ENCODE peak calls at places on chromosomes 12 and 14, in ten cellular contexts. C is heart right ventricle, K is fibroblast of the aortic adventitia, R is PC-9, O is GM06990, N is astrocyte of the spinal cord, P is foreskin fibroblast, W is stomach, S is cardiac muscle cell, G is retinal pigment epithelial cell. H is an unnamed sample.
A peak's percentile ranks its signal among the peaks of the same experiment; 100 is the strongest.

GRCh38 chr14:94164685-94165431 is 9.3 kb upstream of the PPP4R4 start:
- DNase-seq in C (no peak), K (no peak), R (no peak), O (no peak), N (no peak), P (no peak), W (no peak), S (no peak), G (no peak), H (no peak)

GRCh38 chr12:119780786-119781434 is 96.2 kb downstream of the CIT start:
- DNase-seq in C (no peak), K (peak; percentile 63), R (peak; percentile 39), O (no peak), N (peak; percentile 56), P (peak; percentile 34), W (peak; percentile 78), S (peak; percentile 49), G (no peak), H (peak; percentile 59)

GRCh38 chr14:37246427-37246829 is 48.7 kb downstream of the MIPOL1 start:
- DNase-seq in C (no peak), K (peak; percentile 75), R (peak; percentile 59), O (no peak), N (peak; percentile 60), P (peak; percentile 14), W (no peak), S (peak; percentile 53), G (no peak), H (no peak)

GRCh38 chr12:96571101-96571862 is 81.9 kb downstream of the CFAP54 start:
- DNase-seq in C (no peak), K (no peak), R (no peak), O (peak; percentile 67), N (no peak), P (no peak), W (no peak), S (no peak), G (peak; percentile 2), H (no peak)

GRCh38 chr14:56119221-56119967 is 1.2 kb downstream of the PELI2 start:
- DNase-seq in C (peak; percentile 61), K (peak; percentile 25), R (no peak), O (peak; percentile 15), N (peak; percentile 38), P (no peak), W (peak; percentile 46), S (peak; percentile 69), G (no peak), H (peak; percentile 80)

GRCh38 chr12:69608114-69608513 is 2.6 kb downstream of the LRRC10 start:
- DNase-seq in C (no peak), K (no peak), R (no peak), O (no peak), N (no peak), P (no peak), W (no peak), S (no peak), G (no peak), H (no peak)

GRCh38 chr12:119940881-119941280 is 48.2 kb upstream of the BICDL1 start:
- DNase-seq in C (no peak), K (peak; percentile 69), R (peak; percentile 93), O (no peak), N (peak; percentile 70), P (peak; percentile 67), W (no peak), S (no peak), G (no peak), H (no peak)

GRCh38 chr12:139585-139984 is 73.0 kb downstream of the IQSEC3 start:
- DNase-seq in C (no peak), K (peak; percentile 1), R (no peak), O (no peak), N (no peak), P (no peak), W (no peak), S (peak; percentile 66), G (peak; percentile 60), H (no peak)

GRCh38 chr14:58092231-58092630 is 59.8 kb downstream of the ARMH4 start:
- DNase-seq in C (no peak), K (no peak), R (no peak), O (no peak), N (no peak), P (no peak), W (no peak), S (no peak), G (no peak), H (no peak)

GRCh38 chr14:100066984-100067383 is 1.8 kb downstream of the EVL start:
- DNase-seq in C (no peak), K (no peak), R (no peak), O (peak; percentile 47), N (no peak), P (no peak), W (no peak), S (no peak), G (no peak), H (peak; percentile 60)

GRCh38 chr14:100065942-100066574 is 836 bp downstream of the EVL start:
- DNase-seq in C (no peak), K (no peak), R (no peak), O (peak; percentile 62), N (no peak), P (no peak), W (peak; percentile 41), S (peak; percentile 35), G (no peak), H (no peak)

GRCh38 chr14:100067481-100067880 is 2.3 kb downstream of the EVL start:
- DNase-seq in C (no peak), K (no peak), R (no peak), O (peak; percentile 40), N (no peak), P (no peak), W (no peak), S (no peak), G (no peak), H (no peak)

GRCh38 chr14:100063314-100063941 is 1.8 kb upstream of the EVL start:
- DNase-seq in C (no peak), K (no peak), R (no peak), O (no peak), N (no peak), P (no peak), W (no peak), S (no peak), G (no peak), H (no peak)

DNA sequence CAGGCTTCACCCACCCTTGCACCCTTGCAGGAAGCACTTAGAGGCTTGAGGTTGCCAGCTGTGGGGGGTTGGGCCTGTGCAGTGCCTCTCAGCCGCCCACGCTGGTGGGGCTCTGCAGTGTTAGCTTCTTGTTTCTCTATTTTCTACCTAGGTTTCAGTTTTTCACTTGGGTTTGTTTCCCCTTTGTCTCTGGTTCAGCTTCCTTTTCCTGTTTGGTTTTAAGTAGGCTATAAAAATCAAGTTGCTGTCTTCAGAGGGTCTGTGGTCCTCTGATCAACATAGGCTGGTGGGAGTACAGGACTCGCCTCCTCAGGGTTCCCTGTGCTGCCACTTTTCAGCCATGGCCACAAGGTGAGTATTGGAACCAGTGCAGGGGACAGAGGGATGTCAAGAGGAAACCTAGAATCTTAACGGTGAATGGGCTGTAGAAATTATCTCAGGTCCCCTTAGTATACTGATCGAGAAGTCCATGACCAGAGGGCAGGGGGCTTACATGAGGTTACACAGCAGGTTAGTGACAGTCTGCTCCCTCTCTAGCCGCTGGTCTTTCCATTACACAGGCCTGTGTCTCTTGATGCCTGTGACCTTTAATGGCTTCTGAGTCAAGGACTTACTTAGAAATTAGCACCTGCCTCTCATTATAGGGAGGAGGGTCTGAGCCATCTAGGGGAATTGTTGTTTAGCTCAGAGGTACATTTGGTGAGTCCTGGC is at the start of gene EVL:
- DNase-seq in C (peak; percentile 26), K (no peak), R (no peak), O (peak; percentile 85), N (no peak), P (no peak), W (peak; percentile 52), S (peak; percentile 23), G (no peak), H (peak; percentile 66)
- H3K4me3 ChIP-seq in C (peak within 1 kb of the TSS; percentile 55), K (no peak within 1 kb of the TSS), R (no peak within 1 kb of the TSS), O (peak within 1 kb of the TSS; percentile 59), N (no peak within 1 kb of the TSS), P (no peak within 1 kb of the TSS), W (peak within 1 kb of the TSS; percentile 10), S (no peak within 1 kb of the TSS), G (no peak within 1 kb of the TSS), H (peak within 1 kb of the TSS; percentile 12)

DNA sequence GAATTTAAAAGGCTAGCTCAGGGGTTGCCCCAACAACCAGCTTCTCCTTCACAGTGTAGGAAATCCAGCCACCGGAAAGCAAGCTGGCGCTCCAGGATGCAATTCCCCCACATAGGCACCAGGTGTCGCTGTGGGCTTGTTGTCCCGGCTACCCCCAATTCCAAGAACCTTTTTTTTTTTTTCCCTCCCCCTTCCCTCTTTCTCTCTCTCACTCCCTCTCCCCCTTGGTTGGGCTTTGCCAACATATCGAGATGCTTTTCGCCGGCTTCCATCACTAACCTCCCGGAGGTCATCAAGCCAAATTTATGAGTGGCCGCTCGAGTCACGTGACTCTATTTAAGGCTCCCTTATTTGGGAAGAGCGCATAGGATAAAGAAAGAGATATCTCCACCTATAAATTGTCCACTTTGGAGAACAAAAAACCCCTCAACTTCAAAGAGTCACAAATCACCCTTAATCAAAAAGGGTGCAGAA is at the start of gene HOXC5:
- DNase-seq in C (no peak), K (peak; percentile 79), R (peak; percentile 50), O (no peak), N (peak; percentile 92), P (peak; percentile 71), W (peak; percentile 84), S (peak; percentile 69), G (peak; percentile 2), H (peak; percentile 75)
- H3K4me3 ChIP-seq in C (peak within 1 kb of the TSS; percentile 39), K (peak within 1 kb of the TSS; percentile 58), R (peak within 1 kb of the TSS; percentile 47), O (peak within 1 kb of the TSS; percentile 42), N (peak within 1 kb of the TSS; percentile 45), P (peak within 1 kb of the TSS; percentile 50), W (peak within 1 kb of the TSS; percentile 51), S (peak within 1 kb of the TSS; percentile 10), G (no peak within 1 kb of the TSS), H (peak within 1 kb of the TSS; percentile 57)

DNA sequence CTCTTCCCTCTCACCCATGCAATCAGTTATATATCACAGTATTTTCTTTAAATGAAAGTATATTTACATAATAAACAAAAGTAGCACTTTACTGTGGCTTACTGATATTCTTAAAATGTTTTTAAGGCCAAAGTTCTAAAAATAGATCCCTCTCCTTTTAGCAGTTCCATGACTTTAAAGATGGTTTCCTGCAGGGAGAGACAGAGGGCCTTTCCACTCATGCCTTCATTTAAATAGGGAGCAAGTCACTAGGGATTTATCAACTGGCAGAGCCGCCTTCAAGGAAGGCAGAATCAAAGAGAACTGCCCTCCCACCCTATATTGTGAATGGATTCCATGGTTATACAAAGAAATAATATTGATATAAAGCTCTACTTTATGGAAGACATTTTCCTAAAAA is 55.5 kb downstream of the DUSP16 start:
- DNase-seq in C (no peak), K (no peak), R (no peak), O (no peak), N (no peak), P (no peak), W (no peak), S (peak; percentile 35), G (no peak), H (no peak)
- H3K4me3 ChIP-seq in C (no peak overlapping the region), K (no peak overlapping the region), R (no peak overlapping the region), O (no peak overlapping the region), N (no peak overlapping the region), P (no peak overlapping the region), W (no peak overlapping the region), S (no peak overlapping the region), G (no peak overlapping the region), H (no peak overlapping the region)

DNA sequence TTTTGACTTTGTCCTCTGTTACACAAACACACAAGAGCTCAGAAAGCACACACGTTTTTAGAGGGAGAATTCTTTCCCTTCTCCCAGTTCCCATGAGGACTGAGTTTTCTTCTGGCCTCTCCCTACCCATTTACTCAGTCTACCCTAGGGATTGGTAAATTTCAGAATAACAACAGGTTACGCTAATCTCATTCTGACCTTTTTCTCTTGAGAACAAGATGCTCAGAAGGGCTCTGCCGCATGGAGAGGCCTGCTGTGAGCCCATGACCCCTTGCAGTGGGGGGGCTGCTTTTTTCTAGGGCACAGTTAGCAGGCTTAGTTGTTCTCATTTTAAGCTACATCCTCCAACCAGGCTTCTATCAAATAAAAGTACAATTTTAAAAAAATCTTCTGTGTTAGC is 69.5 kb downstream of the GPR135 start:
- DNase-seq in C (no peak), K (no peak), R (no peak), O (no peak), N (no peak), P (no peak), W (no peak), S (no peak), G (no peak), H (no peak)
- H3K4me3 ChIP-seq in C (no peak overlapping the region), K (no peak overlapping the region), R (no peak overlapping the region), O (no peak overlapping the region), N (no peak overlapping the region), P (no peak overlapping the region), W (no peak overlapping the region), S (no peak overlapping the region), G (no peak overlapping the region), H (no peak overlapping the region)

H was measured in right cardiac atrium.